ENCODE peak calls at places on chromosome 2, in nine cellular contexts. O is AG10803; T is AG08396; W is GM04503; E is activated effector memory CD4-positive, alpha-beta T cell treated with Interleukin-2 at 50 U/mL for 16 hours; V is epithelial cell of proximal tubule; S is right cardiac atrium; J is non-pigmented ciliary epithelial cell; C is midbrain. U is an unnamed sample.
A peak's percentile ranks its signal among the peaks of the same experiment; 100 is the strongest.

GRCh38 chr2:128369126-128369555 is 50.5 kb upstream of the HS6ST1 start:
- DNase-seq in O (peak; percentile 42), J (no peak), E (no peak), T (no peak), W (no peak), C (no peak), S (no peak), V (no peak), U (no peak)

GRCh38 chr2:238585836-238586821 is 159.4 kb downstream of the ASB1 start:
- DNase-seq in J (no peak), C (peak; percentile 27), W (no peak), S (no peak), O (peak; percentile 15), E (no peak), V (no peak), T (no peak), U (no peak)

GRCh38 chr2:238005528-238005927 is 38.7 kb downstream of the UBE2F start:
- DNase-seq in J (no peak), O (no peak), S (no peak), C (no peak), E (no peak), T (no peak), V (no peak), W (no peak), U (no peak)

GRCh38 chr2:222290691-222291484 is 7.9 kb downstream of the PAX3 start:
- DNase-seq in T (peak; percentile 24), C (peak; percentile 64), V (no peak), S (peak; percentile 49), O (peak; percentile 82), E (no peak), W (peak; percentile 50), J (no peak), U (no peak)

GRCh38 chr2:138780451-138780880 is 276 bp upstream of the NXPH2 start:
- DNase-seq in J (no peak), W (no peak), V (no peak), T (no peak), C (no peak), S (peak; percentile 42), E (no peak), O (no peak), U (no peak)

GRCh38 chr2:168687314-168687713 is 115.1 kb upstream of the NOSTRIN start:
- DNase-seq in W (no peak), O (peak; percentile 42), C (peak; percentile 16), E (no peak), V (no peak), J (no peak), S (no peak), T (no peak), U (no peak)

GRCh38 chr2:102142829-102143449 is 393 bp downstream of the IL1R1 start:
- DNase-seq in T (no peak), V (no peak), E (no peak), S (no peak), O (peak; percentile 64), J (no peak), W (no peak), C (no peak), U (no peak)

GRCh38 chr2:20429528-20429927 is 17.3 kb upstream of the RHOB start:
- DNase-seq in E (no peak), J (no peak), T (no peak), O (no peak), C (peak; percentile 15), V (no peak), W (no peak), S (no peak), U (no peak)

GRCh38 chr2:140436956-140437355 is 1656.8 kb upstream of the NXPH2 start:
- DNase-seq in C (no peak), S (no peak), J (no peak), T (no peak), E (no peak), W (no peak), V (no peak), O (no peak), U (no peak)

GRCh38 chr2:709138-709779 is 32.1 kb upstream of the TMEM18 start:
- DNase-seq in V (no peak), S (no peak), T (no peak), E (no peak), J (no peak), C (no peak), O (no peak), W (no peak), U (no peak)

GRCh38 chr2:236394571-236394970 is 130.4 kb upstream of the ASB18 start:
- DNase-seq in E (no peak), W (no peak), V (no peak), O (no peak), T (no peak), S (no peak), C (no peak), J (no peak), U (no peak)

GRCh38 chr2:230762317-230762896 is 49.8 kb downstream of the CAB39 start:
- DNase-seq in O (no peak), C (no peak), W (no peak), T (no peak), S (no peak), J (no peak), V (no peak), E (peak; percentile 7), U (no peak)

GRCh38 chr2:70482401-70482800 is 71.2 kb downstream of the TGFA start:
- DNase-seq in E (no peak), J (no peak), W (no peak), C (no peak), S (no peak), V (no peak), T (no peak), O (no peak), U (no peak)

GRCh38 chr2:29064746-29065478 is 9.4 kb downstream of the PCARE start:
- DNase-seq in V (no peak), O (no peak), S (no peak), T (no peak), C (peak; percentile 71), J (no peak), E (no peak), W (no peak), U (no peak)

GRCh38 chr2:11851881-11852280 is 105.4 kb downstream of the LPIN1 start:
- DNase-seq in J (no peak), E (no peak), T (no peak), W (no peak), C (no peak), S (no peak), O (no peak), V (no peak), U (no peak)

GRCh38 chr2:190352668-190353536 is 9.5 kb downstream of the INPP1 start:
- DNase-seq in S (no peak), J (no peak), V (peak; percentile 62), T (no peak), E (no peak), W (no peak), C (peak; percentile 60), O (peak; percentile 47), U (peak; percentile 27)

GRCh38 chr2:223457301-223457700 is 144.9 kb downstream of the SCG2 start:
- DNase-seq in V (no peak), T (no peak), W (no peak), S (no peak), O (no peak), J (no peak), E (no peak), C (no peak), U (no peak)

GRCh38 chr2:55775828-55776227 is 82.2 kb upstream of the PNPT1 start:
- DNase-seq in S (no peak), C (no peak), O (no peak), J (no peak), E (no peak), W (no peak), V (no peak), T (no peak), U (no peak)

GRCh38 chr2:212640428-212640827 is 101.8 kb upstream of the ERBB4 start:
- DNase-seq in S (no peak), T (no peak), C (no peak), J (no peak), O (no peak), E (no peak), W (no peak), V (no peak), U (no peak)

GRCh38 chr2:224222320-224222719 is 179.6 kb downstream of the FAM124B start:
- DNase-seq in O (peak; percentile 43), T (no peak), W (no peak), E (no peak), S (no peak), C (no peak), J (no peak), V (peak; percentile 55), U (no peak)